ENCODE peak calls at places on chromosomes 16 and 17, in ten cellular contexts. One of them, this sample, is unnamed.

GRCh38 chr17:66714046-66715023 is 120.6 kb upstream of the CACNG5 start:
- DNase-seq in cardiac muscle cell: no peak
- DNase-seq in fibroblast of lung: no peak
- DNase-seq in colonic mucosa: no peak
- DNase-seq in right atrium auricular region: peak
- DNase-seq in heart left ventricle: no peak
- DNase-seq in GM10248: no peak
- DNase-seq in AG10803: no peak
- DNase-seq in AG09309: no peak
- DNase-seq in GM12878: no peak
- DNase-seq in this sample: no peak

GRCh38 chr17:50153650-50154575 is 3.4 kb upstream of the PPP1R9B start:
- DNase-seq in cardiac muscle cell: peak
- DNase-seq in fibroblast of lung: no peak
- DNase-seq in colonic mucosa: no peak
- DNase-seq in right atrium auricular region: peak
- DNase-seq in heart left ventricle: peak
- DNase-seq in GM10248: no peak
- DNase-seq in AG10803: no peak
- DNase-seq in AG09309: no peak
- DNase-seq in GM12878: no peak
- DNase-seq in this sample: no peak

GRCh38 chr17:39212841-39213480 is 12.8 kb downstream of the STAC2 start:
- DNase-seq in cardiac muscle cell: no peak
- DNase-seq in fibroblast of lung: no peak
- DNase-seq in colonic mucosa: no peak
- DNase-seq in right atrium auricular region: no peak
- DNase-seq in heart left ventricle: no peak
- DNase-seq in GM10248: no peak
- DNase-seq in AG10803: no peak
- DNase-seq in AG09309: no peak
- DNase-seq in GM12878: no peak
- DNase-seq in this sample: no peak

GRCh38 chr17:8393470-8394231 is 4.0 kb downstream of the RNF222 start:
- DNase-seq in cardiac muscle cell: no peak
- DNase-seq in fibroblast of lung: no peak
- DNase-seq in colonic mucosa: peak
- DNase-seq in right atrium auricular region: no peak
- DNase-seq in heart left ventricle: no peak
- DNase-seq in GM10248: no peak
- DNase-seq in AG10803: no peak
- DNase-seq in AG09309: no peak
- DNase-seq in GM12878: no peak
- DNase-seq in this sample: no peak

GRCh38 chr17:59754547-59754946 is 47.1 kb downstream of the VMP1 start:
- DNase-seq in cardiac muscle cell: peak
- DNase-seq in fibroblast of lung: peak
- DNase-seq in colonic mucosa: no peak
- DNase-seq in right atrium auricular region: no peak
- DNase-seq in heart left ventricle: no peak
- DNase-seq in GM10248: no peak
- DNase-seq in AG10803: peak
- DNase-seq in AG09309: peak
- DNase-seq in GM12878: no peak
- DNase-seq in this sample: peak

GRCh38 chr16:74487634-74488495 is 66.6 kb upstream of the CLEC18B start:
- DNase-seq in cardiac muscle cell: no peak
- DNase-seq in fibroblast of lung: no peak
- DNase-seq in colonic mucosa: no peak
- DNase-seq in right atrium auricular region: no peak
- DNase-seq in heart left ventricle: no peak
- DNase-seq in GM10248: no peak
- DNase-seq in AG10803: no peak
- DNase-seq in AG09309: no peak
- DNase-seq in GM12878: no peak
- DNase-seq in this sample: no peak

GRCh38 chr16:21088646-21089538 is 61.8 kb downstream of the DNAH3 start:
- DNase-seq in cardiac muscle cell: peak
- DNase-seq in fibroblast of lung: peak
- DNase-seq in colonic mucosa: no peak
- DNase-seq in right atrium auricular region: no peak
- DNase-seq in heart left ventricle: no peak
- DNase-seq in GM10248: no peak
- DNase-seq in AG10803: peak
- DNase-seq in AG09309: no peak
- DNase-seq in GM12878: no peak
- DNase-seq in this sample: no peak

GRCh38 chr17:78168906-78169793 is 769 bp downstream of the SYNGR2 start:
- DNase-seq in cardiac muscle cell: no peak
- DNase-seq in fibroblast of lung: no peak
- DNase-seq in colonic mucosa: peak
- DNase-seq in right atrium auricular region: no peak
- DNase-seq in heart left ventricle: peak
- DNase-seq in GM10248: peak
- DNase-seq in AG10803: peak
- DNase-seq in AG09309: no peak
- DNase-seq in GM12878: no peak
- DNase-seq in this sample: no peak

GRCh38 chr17:5391678-5392077 is 27.8 kb downstream of the NUP88 start:
- DNase-seq in cardiac muscle cell: peak
- DNase-seq in fibroblast of lung: no peak
- DNase-seq in colonic mucosa: no peak
- DNase-seq in right atrium auricular region: no peak
- DNase-seq in heart left ventricle: no peak
- DNase-seq in GM10248: no peak
- DNase-seq in AG10803: no peak
- DNase-seq in AG09309: no peak
- DNase-seq in GM12878: no peak
- DNase-seq in this sample: no peak

GRCh38 chr17:56902350-56902749 is 11.5 kb downstream of the TRIM25 start:
- DNase-seq in cardiac muscle cell: peak
- DNase-seq in fibroblast of lung: no peak
- DNase-seq in colonic mucosa: no peak
- DNase-seq in right atrium auricular region: no peak
- DNase-seq in heart left ventricle: no peak
- DNase-seq in GM10248: no peak
- DNase-seq in AG10803: peak
- DNase-seq in AG09309: no peak
- DNase-seq in GM12878: no peak
- DNase-seq in this sample: peak

GRCh38 chr17:5011928-5012327 is 14.2 kb downstream of the KIF1C start:
- DNase-seq in cardiac muscle cell: peak
- DNase-seq in fibroblast of lung: peak
- DNase-seq in colonic mucosa: no peak
- DNase-seq in right atrium auricular region: no peak
- DNase-seq in heart left ventricle: no peak
- DNase-seq in GM10248: peak
- DNase-seq in AG10803: no peak
- DNase-seq in AG09309: no peak
- DNase-seq in GM12878: peak
- DNase-seq in this sample: no peak

GRCh38 chr17:80782536-80783427 is 208.9 kb upstream of the CHMP6 start:
- DNase-seq in cardiac muscle cell: no peak
- DNase-seq in fibroblast of lung: peak
- DNase-seq in colonic mucosa: no peak
- DNase-seq in right atrium auricular region: no peak
- DNase-seq in heart left ventricle: no peak
- DNase-seq in GM10248: no peak
- DNase-seq in AG10803: peak
- DNase-seq in AG09309: no peak
- DNase-seq in GM12878: no peak
- DNase-seq in this sample: no peak

GRCh38 chr17:77417575-77417974 is 276.8 kb downstream of the SEC14L1 start:
- DNase-seq in cardiac muscle cell: no peak
- DNase-seq in fibroblast of lung: no peak
- DNase-seq in colonic mucosa: no peak
- DNase-seq in right atrium auricular region: no peak
- DNase-seq in heart left ventricle: no peak
- DNase-seq in GM10248: no peak
- DNase-seq in AG10803: no peak
- DNase-seq in AG09309: no peak
- DNase-seq in GM12878: no peak
- DNase-seq in this sample: no peak

DNA sequence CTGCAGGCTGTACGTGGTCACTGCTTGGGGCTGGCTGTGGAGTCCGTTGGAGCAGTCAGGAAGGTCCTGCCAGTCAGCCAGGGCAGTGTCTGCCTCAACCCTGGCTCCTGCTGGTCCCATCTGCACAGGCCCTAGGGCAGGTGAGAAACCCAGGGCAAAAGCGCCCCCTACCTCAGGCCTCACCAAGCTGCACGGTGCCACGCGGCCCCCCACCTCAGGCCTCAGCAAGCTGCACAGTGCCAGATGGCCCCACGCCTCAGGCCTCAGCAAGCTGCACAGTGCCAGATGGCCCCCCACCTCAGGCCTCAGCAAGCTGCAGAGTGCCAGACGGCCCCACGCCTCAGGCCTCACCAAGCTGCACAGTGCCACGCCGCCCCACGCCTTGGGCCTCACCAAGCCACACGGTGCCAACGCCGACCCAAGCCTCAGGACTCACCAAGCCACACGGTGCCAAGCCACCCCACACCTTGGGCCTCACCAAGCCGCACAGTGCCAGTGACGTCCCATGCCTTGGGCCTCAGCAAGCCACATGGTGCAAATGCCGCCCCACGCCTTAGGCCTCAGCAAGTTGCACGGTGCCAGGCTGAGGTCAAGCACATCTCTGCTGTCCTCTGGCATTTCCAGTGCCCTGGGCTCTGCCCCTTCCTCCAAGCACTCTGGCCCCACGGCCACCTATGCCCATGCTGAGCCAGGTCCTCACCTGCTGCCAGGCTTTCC is 5.5 kb downstream of the TMEM204 start:
- DNase-seq in cardiac muscle cell: no peak
- DNase-seq in fibroblast of lung: no peak
- DNase-seq in colonic mucosa: no peak
- DNase-seq in right atrium auricular region: no peak
- DNase-seq in heart left ventricle: no peak
- DNase-seq in GM10248: no peak
- DNase-seq in AG10803: no peak
- DNase-seq in AG09309: no peak
- DNase-seq in GM12878: no peak
- DNase-seq in this sample: no peak
- TF ChIP-seq CTCF in cardiac muscle cell: no peak
- TF ChIP-seq CTCF in fibroblast of lung: no peak
- TF ChIP-seq CTCF in colonic mucosa: no peak
- TF ChIP-seq CTCF in right atrium auricular region: peak
- TF ChIP-seq CTCF in heart left ventricle: peak
- TF ChIP-seq CTCF in GM10248: no peak
- TF ChIP-seq CTCF in AG10803: no peak
- TF ChIP-seq CTCF in AG09309: no peak
- TF ChIP-seq CTCF in GM12878: peak
- TF ChIP-seq CTCF in this sample: no peak

GRCh38 chr17:7234100-7235012 is at the start of gene DVL2:
- DNase-seq in cardiac muscle cell: peak
- DNase-seq in fibroblast of lung: peak
- DNase-seq in colonic mucosa: peak
- DNase-seq in right atrium auricular region: peak
- DNase-seq in heart left ventricle: peak
- DNase-seq in GM10248: peak
- DNase-seq in AG10803: peak
- DNase-seq in AG09309: peak
- DNase-seq in GM12878: peak
- DNase-seq in this sample: no peak
- TF ChIP-seq CTCF in cardiac muscle cell: no peak
- TF ChIP-seq CTCF in fibroblast of lung: no peak
- TF ChIP-seq CTCF in colonic mucosa: no peak
- TF ChIP-seq CTCF in right atrium auricular region: peak
- TF ChIP-seq CTCF in heart left ventricle: no peak
- TF ChIP-seq CTCF in GM10248: no peak
- TF ChIP-seq CTCF in AG10803: no peak
- TF ChIP-seq CTCF in AG09309: no peak
- TF ChIP-seq CTCF in GM12878: no peak
- TF ChIP-seq CTCF in this sample: no peak

GRCh38 chr17:74947041-74947754 is 11.5 kb downstream of the OTOP3 start:
- DNase-seq in cardiac muscle cell: no peak
- DNase-seq in fibroblast of lung: no peak
- DNase-seq in colonic mucosa: no peak
- DNase-seq in right atrium auricular region: no peak
- DNase-seq in heart left ventricle: no peak
- DNase-seq in GM10248: no peak
- DNase-seq in AG10803: no peak
- DNase-seq in AG09309: no peak
- DNase-seq in GM12878: no peak
- DNase-seq in this sample: no peak
- TF ChIP-seq CTCF in cardiac muscle cell: no peak
- TF ChIP-seq CTCF in fibroblast of lung: no peak
- TF ChIP-seq CTCF in colonic mucosa: no peak
- TF ChIP-seq CTCF in right atrium auricular region: no peak
- TF ChIP-seq CTCF in heart left ventricle: no peak
- TF ChIP-seq CTCF in GM10248: no peak
- TF ChIP-seq CTCF in AG10803: no peak
- TF ChIP-seq CTCF in AG09309: no peak
- TF ChIP-seq CTCF in GM12878: no peak
- TF ChIP-seq CTCF in this sample: no peak

GRCh38 chr17:6471531-6472465 is 27.5 kb downstream of the PIMREG start:
- DNase-seq in cardiac muscle cell: peak
- DNase-seq in fibroblast of lung: peak
- DNase-seq in colonic mucosa: no peak
- DNase-seq in right atrium auricular region: no peak
- DNase-seq in heart left ventricle: no peak
- DNase-seq in GM10248: no peak
- DNase-seq in AG10803: peak
- DNase-seq in AG09309: peak
- DNase-seq in GM12878: no peak
- DNase-seq in this sample: no peak
- TF ChIP-seq CTCF in cardiac muscle cell: no peak
- TF ChIP-seq CTCF in fibroblast of lung: peak
- TF ChIP-seq CTCF in colonic mucosa: no peak
- TF ChIP-seq CTCF in right atrium auricular region: no peak
- TF ChIP-seq CTCF in heart left ventricle: no peak
- TF ChIP-seq CTCF in GM10248: no peak
- TF ChIP-seq CTCF in AG10803: peak
- TF ChIP-seq CTCF in AG09309: peak
- TF ChIP-seq CTCF in GM12878: no peak
- TF ChIP-seq CTCF in this sample: no peak